ENCODE peak calls at places on chromosomes 2 and 18, in six cellular contexts. A is endothelial cell, N is AG09309, L is kidney epithelial cell, I is prostate gland, T is retinal pigment epithelial cell. K is an unnamed sample.

GRCh38 chr2:46666044-46666662 is 186.8 kb downstream of the TMEM247 start:
- DNase-seq in T (no peak), L (no peak), A (no peak), N (no peak), I (no peak), K (no peak)

GRCh38 chr2:166900700-166901099 is 12.4 kb downstream of the XIRP2 start:
- DNase-seq in T (no peak), A (peak; percentile 9), L (peak; percentile 1), N (no peak), I (no peak), K (peak; percentile 36)

GRCh38 chr2:157218911-157219310 is 38.6 kb upstream of the GALNT5 start:
- DNase-seq in A (no peak), I (no peak), N (no peak), T (no peak), L (no peak), K (no peak)

GRCh38 chr18:26350961-26351360 is 124.7 kb downstream of the TAF4B start:
- DNase-seq in A (no peak), N (no peak), I (no peak), T (no peak), L (no peak), K (no peak)

GRCh38 chr2:183253441-183254130 is 129.3 kb downstream of the NUP35 start:
- DNase-seq in I (no peak), T (no peak), A (no peak), N (no peak), L (no peak), K (no peak)

GRCh38 chr2:149903626-149904025 is 316.1 kb upstream of the MMADHC start:
- DNase-seq in L (no peak), A (no peak), T (no peak), I (no peak), N (no peak), K (no peak)

GRCh38 chr2:27822049-27822448 is 50.5 kb downstream of the MRPL33 start:
- DNase-seq in I (no peak), N (no peak), T (no peak), L (no peak), A (no peak), K (no peak)

GRCh38 chr2:26605195-26605968 is 35.8 kb downstream of the CIB4 start:
- DNase-seq in A (peak; percentile 56), T (no peak), N (peak; percentile 8), L (no peak), I (peak; percentile 48), K (peak; percentile 70)

GRCh38 chr2:36170805-36171204 is 184.8 kb upstream of the CRIM1 start:
- DNase-seq in A (no peak), I (no peak), N (no peak), L (no peak), T (no peak), K (no peak)

GRCh38 chr2:180227461-180227860 is 220.4 kb upstream of the CWC22 start:
- DNase-seq in A (no peak), N (no peak), I (no peak), T (no peak), L (no peak), K (no peak)

GRCh38 chr18:60066576-60066975 is 166.8 kb downstream of the PMAIP1 start:
- DNase-seq in I (no peak), T (no peak), A (no peak), L (no peak), N (no peak), K (no peak)

GRCh38 chr18:29172151-29173015 is 995.5 kb upstream of the CDH2 start:
- DNase-seq in L (no peak), N (no peak), A (no peak), T (no peak), I (no peak), K (no peak)

GRCh38 chr18:36046898-36047297 is 20.5 kb downstream of the RPRD1A start:
- DNase-seq in I (no peak), A (no peak), T (no peak), N (no peak), L (no peak), K (no peak)

GRCh38 chr2:16972276-16972675 is 306.6 kb upstream of the CYRIA start:
- DNase-seq in I (no peak), N (no peak), T (no peak), A (no peak), L (no peak), K (peak; percentile 11)

GRCh38 chr2:48793671-48794070 is 38.1 kb upstream of the LHCGR start:
- DNase-seq in L (no peak), T (no peak), I (no peak), A (no peak), N (no peak), K (no peak)

GRCh38 chr2:3290655-3291054 is 87.0 kb downstream of the EIPR1 start:
- DNase-seq in T (no peak), L (no peak), N (no peak), I (no peak), A (no peak), K (no peak)

GRCh38 chr2:47174731-47175361 is 19.7 kb upstream of the STPG4 start:
- DNase-seq in A (no peak), N (no peak), T (no peak), I (peak; percentile 82), L (no peak), K (peak; percentile 93)

GRCh38 chr2:55268907-55269611 is at the start of gene MTIF2:
- DNase-seq in L (peak; percentile 73), T (peak; percentile 72), N (peak; percentile 62), I (peak; percentile 94), A (peak; percentile 91), K (peak; percentile 92)

GRCh38 chr2:669323-669722 is 7.9 kb downstream of the TMEM18 start:
- DNase-seq in N (no peak), A (no peak), L (no peak), T (peak; percentile 8), I (peak; percentile 20), K (no peak)

GRCh38 chr18:23853448-23854210 is 160.9 kb upstream of the TTC39C start:
- DNase-seq in T (no peak), L (no peak), I (no peak), A (no peak), N (no peak), K (no peak)

GRCh38 chr2:42234056-42234455 is 64.9 kb downstream of the EML4 start:
- DNase-seq in N (peak; percentile 20), T (no peak), A (no peak), L (no peak), I (no peak), K (no peak)

GRCh38 chr2:71108091-71108490 is 21.9 kb downstream of the MCEE start:
- DNase-seq in A (no peak), I (no peak), T (no peak), N (no peak), L (no peak), K (no peak)

GRCh38 chr2:207676827-207677354 is 34.5 kb upstream of the CCNYL1 start:
- DNase-seq in T (peak; percentile 59), N (peak; percentile 64), I (no peak), A (no peak), L (peak; percentile 70), K (peak; percentile 40)

GRCh38 chr2:174607989-174608865 is 10.6 kb upstream of the WIPF1 start:
- DNase-seq in N (no peak), T (no peak), A (no peak), I (no peak), L (no peak), K (no peak)

GRCh38 chr18:22337311-22337710 is 80.4 kb downstream of the CTAGE1 start:
- DNase-seq in I (no peak), N (no peak), L (no peak), A (no peak), T (no peak), K (no peak)

GRCh38 chr18:22330508-22330907 is 87.2 kb downstream of the CTAGE1 start:
- DNase-seq in A (no peak), N (no peak), L (no peak), I (no peak), T (no peak), K (no peak)

GRCh38 chr18:22336406-22336805 is 81.3 kb downstream of the CTAGE1 start:
- DNase-seq in N (no peak), T (no peak), A (no peak), I (no peak), L (no peak), K (no peak)

GRCh38 chr18:22335644-22336275 is 82.0 kb downstream of the CTAGE1 start:
- DNase-seq in N (no peak), T (no peak), I (no peak), L (no peak), A (peak; percentile 30), K (no peak)

DNA sequence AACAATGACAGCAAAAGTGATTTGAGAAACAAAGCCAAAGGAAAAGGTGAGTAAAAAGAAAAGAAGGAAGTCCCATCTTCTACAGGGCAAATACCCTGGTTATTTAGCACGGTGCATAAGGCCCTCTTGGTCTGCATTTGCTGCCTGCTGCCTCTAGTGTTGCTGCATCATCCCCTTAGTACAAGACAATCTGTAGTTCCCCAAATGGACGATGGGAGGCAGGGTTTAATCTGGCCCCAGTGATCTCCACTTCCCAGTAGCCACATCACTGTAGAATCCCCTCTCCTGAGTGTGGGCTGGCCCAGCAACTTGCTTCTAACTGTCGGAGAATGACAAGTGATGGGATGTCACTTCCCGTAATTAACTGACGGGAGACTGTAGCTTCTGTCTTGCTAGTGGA is 85.1 kb downstream of the CTAGE1 start:
- DNase-seq in L (no peak), A (peak; percentile 24), N (no peak), I (no peak), T (no peak), K (no peak)
- TF ChIP-seq CTCF in L (peak; percentile 2), A (peak; percentile 43), N (peak; percentile 17), I (no peak), T (peak; percentile 22), K (no peak)

DNA sequence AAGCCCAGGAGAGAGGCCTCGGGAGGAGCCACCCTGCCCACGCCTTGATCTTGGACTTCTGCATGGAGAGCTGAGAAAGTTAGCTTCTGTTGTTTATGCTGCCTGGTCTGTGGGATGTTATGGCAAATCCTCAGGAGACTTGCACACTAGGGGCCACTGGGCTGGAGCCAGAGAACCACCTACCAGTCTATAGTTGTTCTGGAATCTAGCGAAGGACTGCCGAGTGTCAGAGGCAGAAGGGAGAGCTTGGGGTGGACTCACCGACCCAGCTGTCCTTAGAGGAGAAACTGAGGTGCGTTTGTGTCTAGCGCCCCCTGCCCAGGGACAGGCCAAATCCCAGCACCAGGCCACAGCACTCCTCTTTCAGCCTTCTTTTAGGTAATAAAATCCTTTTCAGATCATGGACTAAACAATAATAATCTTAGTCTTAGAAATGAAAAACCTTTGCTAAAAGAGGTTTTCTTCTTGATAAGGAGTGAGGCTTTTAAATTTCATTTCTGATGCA is 398.7 kb upstream of the SALL3 start:
- DNase-seq in A (no peak), L (no peak), I (no peak), T (no peak), N (no peak), K (no peak)
- TF ChIP-seq CTCF in A (no peak), L (no peak), I (no peak), T (no peak), N (no peak), K (no peak)

GRCh38 chr2:118291481-118291880 is 203.2 kb downstream of the INSIG2 start:
- DNase-seq in I (no peak), L (no peak), T (no peak), N (no peak), A (no peak), K (no peak)
- TF ChIP-seq CTCF in I (no peak), L (no peak), T (no peak), N (no peak), A (no peak), K (no peak)

DNA sequence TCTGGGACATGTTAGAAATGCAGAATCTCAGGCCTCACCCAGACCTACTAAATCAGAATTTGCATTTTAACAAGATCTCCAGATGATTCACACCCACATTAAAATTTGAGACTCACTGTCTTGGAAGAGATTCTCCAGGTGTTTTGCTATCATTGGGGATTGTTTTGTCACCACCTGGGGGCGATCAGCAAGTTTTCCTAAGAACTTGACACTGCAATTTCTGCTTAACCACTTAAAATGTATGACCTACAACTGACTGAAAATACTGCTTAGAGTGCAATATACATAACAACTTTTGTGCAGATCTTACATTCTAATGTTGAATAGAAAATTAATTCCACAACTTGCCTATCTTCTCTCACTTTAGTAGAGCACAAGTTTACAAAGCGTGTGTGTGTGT is 18.9 kb upstream of the ITGA4 start:
- DNase-seq in I (no peak), L (no peak), T (no peak), A (no peak), N (no peak), K (peak; percentile 18)
- TF ChIP-seq CTCF in I (no peak), L (peak; percentile 36), T (peak; percentile 25), A (no peak), N (no peak), K (peak; percentile 36)

K was measured in epithelial cell of esophagus.